ENCODE peak calls at places on chromosomes 3 and 15, in four cellular contexts. H is pancreas, R is K562, I is AG04450. L is an unnamed sample. For H3K27me3, the result is how much of the 10 kb centered on the place peaks cover.

GRCh38 chr3:122497425-122497824 is 17.3 kb downstream of the KPNA1 start:
- DNase-seq in H (no peak), R (no peak), I (peak), L (no peak)

GRCh38 chr3:195881276-195881988 is 26.9 kb downstream of the TNK2 start:
- DNase-seq in H (no peak), R (no peak), I (no peak), L (no peak)

GRCh38 chr3:165640970-165641369 is 196.3 kb downstream of the BCHE start:
- DNase-seq in H (no peak), R (no peak), I (no peak), L (no peak)

GRCh38 chr15:90075420-90076289 is 26.6 kb downstream of the IDH2 start:
- DNase-seq in H (peak), R (no peak), I (no peak), L (no peak)

GRCh38 chr15:101088788-101089578 is 162.9 kb downstream of the CHSY1 start:
- DNase-seq in H (peak), R (peak), I (no peak), L (peak)

GRCh38 chr3:107506458-107506857 is 16.3 kb upstream of the BBX start:
- DNase-seq in H (no peak), R (no peak), I (no peak), L (no peak)

GRCh38 chr3:123870033-123870432 is 14.1 kb downstream of the MYLK start:
- DNase-seq in H (no peak), R (no peak), I (no peak), L (no peak)

GRCh38 chr3:25433868-25434267 is 5.8 kb downstream of the RARB start:
- DNase-seq in H (no peak), R (peak), I (no peak), L (no peak)

GRCh38 chr3:51684971-51685751 is 14.1 kb downstream of the TEX264 start:
- DNase-seq in H (peak), R (peak), I (no peak), L (no peak)

GRCh38 chr3:24479816-24480215 is 14.8 kb downstream of the THRB start:
- DNase-seq in H (no peak), R (no peak), I (no peak), L (no peak)

GRCh38 chr3:161558256-161558655 is 61.6 kb downstream of the OTOL1 start:
- DNase-seq in H (peak), R (no peak), I (no peak), L (no peak)

GRCh38 chr15:29724026-29724425 is 98.2 kb downstream of the TJP1 start:
- DNase-seq in H (no peak), R (no peak), I (no peak), L (no peak)

GRCh38 chr3:52014613-52015012 is 18.9 kb upstream of the RPL29 start:
- DNase-seq in H (no peak), R (peak), I (no peak), L (no peak)

GRCh38 chr15:77623008-77623877 is 9.5 kb downstream of the LINGO1 start:
- DNase-seq in H (no peak), R (peak), I (no peak), L (no peak)

GRCh38 chr3:113194747-113195400 is 16.5 kb upstream of the BOC start:
- DNase-seq in H (no peak), R (no peak), I (no peak), L (no peak)

GRCh38 chr3:113769551-113769950 is 22.7 kb downstream of the ATP6V1A start:
- DNase-seq in H (no peak), R (peak), I (no peak), L (no peak)

GRCh38 chr3:85821130-85821756 is 862.5 kb downstream of the CADM2 start:
- DNase-seq in H (no peak), R (no peak), I (no peak), L (no peak)

GRCh38 chr3:54642147-54642546 is 285.7 kb downstream of the LRTM1 start:
- DNase-seq in H (no peak), R (no peak), I (no peak), L (no peak)

GRCh38 chr3:167716920-167717319 is 17.8 kb downstream of the PDCD10 start:
- DNase-seq in H (no peak), R (no peak), I (no peak), L (no peak)

GRCh38 chr3:146589899-146590508 is 15.1 kb downstream of the PLSCR5 start:
- DNase-seq in H (no peak), R (peak), I (peak), L (no peak)

GRCh38 chr3:66303556-66303955 is 82.8 kb downstream of the SLC25A26 start:
- DNase-seq in H (no peak), R (no peak), I (no peak), L (no peak)

GRCh38 chr3:134034005-134034785 is 4.5 kb upstream of the SLCO2A1 start:
- DNase-seq in H (no peak), R (no peak), I (peak), L (no peak)

GRCh38 chr15:82730022-82730530 is 20.4 kb upstream of the AP3B2 start:
- DNase-seq in H (no peak), R (no peak), I (no peak), L (no peak)

GRCh38 chr15:43187544-43188155 is 2.4 kb downstream of the CCNDBP1 start:
- DNase-seq in H (no peak), R (no peak), I (peak), L (no peak)

GRCh38 chr15:88690331-88690730 is 51.5 kb downstream of the ISG20 start:
- DNase-seq in H (no peak), R (no peak), I (no peak), L (no peak)

GRCh38 chr3:32325957-32326356 is 65.7 kb upstream of the CMTM7 start:
- DNase-seq in H (no peak), R (no peak), I (no peak), L (no peak)

GRCh38 chr15:62745621-62746180 is 296.8 kb upstream of the TPM1 start:
- DNase-seq in H (no peak), R (no peak), I (no peak), L (no peak)

GRCh38 chr3:14423197-14423743 is 20.9 kb downstream of the SLC6A6 start:
- DNase-seq in H (no peak), R (no peak), I (no peak), L (no peak)

GRCh38 chr3:71987089-71987735 is 202.3 kb upstream of the PROK2 start:
- DNase-seq in H (no peak), R (no peak), I (no peak), L (no peak)

GRCh38 chr3:181935915-181936314 is 224.2 kb downstream of the SOX2 start:
- DNase-seq in H (no peak), R (no peak), I (no peak), L (no peak)

GRCh38 chr3:34011171-34012101 is 213.0 kb downstream of the PDCD6IP start:
- DNase-seq in H (no peak), R (peak), I (no peak), L (no peak)

GRCh38 chr15:70608156-70608555 is 155.2 kb downstream of the UACA start:
- DNase-seq in H (no peak), R (no peak), I (no peak), L (no peak)

DNA sequence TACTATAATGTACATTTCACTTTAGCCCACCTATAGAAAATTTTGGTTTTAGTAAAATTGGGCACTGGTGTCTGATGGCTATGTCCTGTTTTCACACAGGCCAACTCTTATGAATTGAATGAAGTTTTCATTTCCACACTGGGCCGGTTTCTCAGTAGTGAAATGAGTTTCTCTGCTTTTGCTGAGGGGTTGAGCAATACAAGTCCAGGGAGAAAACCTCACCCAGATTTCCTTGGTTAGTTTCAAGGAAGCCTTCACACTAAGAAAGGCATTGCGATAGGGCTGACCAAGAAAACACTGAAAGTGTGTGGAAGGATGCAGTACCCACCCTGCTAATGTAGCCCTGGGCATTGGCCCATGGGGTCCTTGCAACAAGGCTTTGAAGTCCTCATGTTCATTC is 331.5 kb upstream of the CFAP20DC start:
- DNase-seq in H (no peak), R (no peak), I (no peak), L (no peak)
- H3K27me3 ChIP-seq in H (under half), R (under half), I (under half), L (under half)

DNA sequence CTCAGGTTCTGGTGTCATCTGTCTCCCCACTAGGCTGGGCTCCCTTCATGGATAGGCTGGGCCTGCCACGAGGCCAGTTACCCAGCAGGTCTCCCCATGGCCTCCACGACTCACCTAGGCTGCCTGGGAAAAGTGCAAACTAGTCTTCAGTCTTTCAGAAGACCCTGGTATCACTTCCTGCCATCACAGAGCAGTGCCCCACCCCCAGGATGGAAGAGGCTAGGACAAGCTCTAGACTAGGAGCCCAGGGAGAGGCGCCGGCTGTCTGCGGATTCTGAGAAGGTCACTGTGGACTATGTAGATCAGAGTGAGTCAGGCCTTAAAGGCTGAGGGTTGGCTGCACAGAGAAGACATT is 63.7 kb downstream of the CORO2B start:
- DNase-seq in H (no peak), R (no peak), I (no peak), L (peak)
- H3K27me3 ChIP-seq in H (under half), R (under half), I (under half), L (under half)

DNA sequence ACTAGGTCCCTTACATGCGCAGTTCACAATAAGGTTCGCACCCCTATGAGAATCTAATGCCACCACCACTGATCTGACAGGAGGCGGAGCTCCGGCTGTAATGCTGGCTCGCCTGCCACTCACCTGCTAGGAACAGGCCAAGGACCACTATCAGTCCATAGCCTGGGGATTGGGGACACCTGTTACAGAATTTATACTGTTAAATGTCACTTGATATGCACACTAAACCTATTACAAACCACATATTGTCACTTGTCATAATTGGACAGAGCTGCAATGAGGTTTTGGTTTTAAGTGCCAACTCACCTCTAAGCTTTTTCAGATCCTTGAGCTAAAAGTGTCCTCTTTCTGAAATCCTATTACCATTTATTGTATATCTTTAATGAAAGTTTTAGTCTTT is 507.9 kb upstream of the TPRG1 start:
- DNase-seq in H (no peak), R (no peak), I (no peak), L (no peak)
- H3K27me3 ChIP-seq in H (under half), R (under half), I (under half), L (under half)

GRCh38 chr3:141052570-141053069 is 1.5 kb downstream of the SPSB4 start:
- DNase-seq in H (peak), R (no peak), I (no peak), L (no peak)
- H3K27me3 ChIP-seq in H (under half), R (half or more), I (half or more), L (under half)

GRCh38 chr3:46354478-46354877 is 567 bp downstream of the CCR2 start:
- DNase-seq in H (no peak), R (no peak), I (no peak), L (no peak)
- H3K27me3 ChIP-seq in H (under half), R (under half), I (under half), L (under half)

L was measured in ascending aorta.